ENCODE peak calls at places on chromosomes 13 and 19, in five cellular contexts. T, R, G, N and Y are unnamed samples. For H3K27me3 and H3K36me3, the result is how much of the 10 kb centered on the place peaks cover.

GRCh38 chr13:100458673-100459072 is 129.9 kb downstream of the GGACT start:
- DNase-seq in T (no peak), R (no peak), G (no peak), N (no peak), Y (no peak)

GRCh38 chr19:44111910-44112463 is 1.2 kb upstream of the ZNF225 start:
- DNase-seq in R (peak), T (peak), G (no peak), N (no peak), Y (peak)

GRCh38 chr13:30388401-30389283 is 33.7 kb upstream of the UBE2L5 start:
- DNase-seq in R (peak), T (peak), G (no peak), N (no peak), Y (no peak)

GRCh38 chr19:3698386-3698950 is 1.8 kb downstream of the PIP5K1C start:
- DNase-seq in N (no peak), R (no peak), G (no peak), T (no peak), Y (no peak)

GRCh38 chr19:2492870-2493269 is 16.9 kb downstream of the GADD45B start:
- DNase-seq in N (no peak), T (no peak), G (no peak), R (no peak), Y (peak)

GRCh38 chr13:113495494-113496251 is 5.2 kb upstream of the DCUN1D2 start:
- DNase-seq in N (no peak), R (peak), T (peak), G (no peak), Y (peak)

GRCh38 chr13:44237276-44237767 is 136.3 kb upstream of the SERP2 start:
- DNase-seq in R (no peak), T (no peak), N (peak), G (no peak), Y (no peak)

GRCh38 chr13:98129059-98129741 is 13.7 kb upstream of the FARP1 start:
- DNase-seq in T (no peak), R (no peak), G (no peak), N (no peak), Y (no peak)

GRCh38 chr13:114001331-114002008 is 27.6 kb upstream of the C13orf46 start:
- DNase-seq in N (no peak), R (no peak), G (no peak), T (no peak), Y (no peak)

GRCh38 chr13:32334676-32335075 is 19.4 kb downstream of the BRCA2 start:
- DNase-seq in N (no peak), T (peak), R (no peak), G (no peak), Y (no peak)

GRCh38 chr19:55439052-55439451 is 4.0 kb downstream of the SHISA7 start:
- DNase-seq in G (no peak), R (no peak), N (no peak), T (no peak), Y (no peak)
- H3K27me3 ChIP-seq in G (under half), R (half or more), N (under half), T (under half), Y (half or more)

GRCh38 chr13:20980899-20981298 is 78.4 kb upstream of the XPO4 start:
- DNase-seq in G (no peak), T (no peak), R (no peak), N (no peak), Y (no peak)
- H3K36me3 ChIP-seq in G (under half), T (under half), R (under half), N (under half), Y (under half)

DNA sequence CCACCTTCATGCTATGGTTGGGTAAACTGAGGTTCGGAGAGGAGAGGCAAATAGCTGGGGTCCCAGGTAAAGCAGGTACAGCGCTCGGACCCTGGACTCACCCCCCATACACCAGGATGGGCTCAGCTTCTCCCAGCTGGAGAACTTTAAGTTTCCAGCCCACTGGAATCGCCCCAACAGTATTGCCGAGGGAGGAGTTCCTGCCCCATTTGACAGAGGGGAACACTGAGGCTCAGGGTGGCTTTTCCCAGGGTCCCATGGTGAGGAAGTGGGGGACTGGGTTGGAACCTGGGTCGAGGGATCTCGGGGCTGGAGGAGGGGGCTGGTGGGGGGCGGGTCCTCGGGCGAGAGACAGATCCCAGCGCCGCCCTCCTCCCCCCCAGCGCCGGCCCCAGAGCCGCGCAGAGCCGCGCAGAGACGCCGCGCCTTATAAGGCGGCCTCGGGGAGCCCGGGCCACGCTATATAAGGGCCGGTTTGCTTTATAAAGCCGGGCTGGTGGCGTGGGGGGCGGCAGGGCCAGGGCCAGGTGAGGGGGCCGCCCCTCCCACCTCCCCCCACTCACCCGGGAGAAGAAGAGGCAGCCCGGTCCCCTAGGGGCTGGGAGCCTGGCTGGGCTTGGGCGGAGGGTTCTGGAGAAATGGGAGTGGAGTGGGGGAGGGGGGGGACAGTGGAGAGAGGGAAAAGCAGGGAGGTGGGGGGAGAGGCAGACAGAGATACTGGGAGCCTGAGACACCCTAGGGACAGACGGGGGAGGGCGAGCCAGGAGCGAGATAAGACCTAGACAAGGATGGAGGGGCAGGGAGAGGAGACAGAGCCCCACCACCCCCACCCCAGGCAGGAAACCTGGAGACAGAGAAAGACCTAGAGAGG is 1.1 kb downstream of the CNN1 start:
- DNase-seq in N (no peak), G (no peak), R (peak), T (peak), Y (peak)
- H3K4me3 ChIP-seq in N (peak), G (no peak), R (peak), T (peak), Y (peak)

GRCh38 chr13:20125783-20126165 is 35.1 kb downstream of the GJA3 start:
- DNase-seq in G (no peak), R (no peak), N (no peak), T (no peak), Y (no peak)

GRCh38 chr13:20125129-20125782 is 35.6 kb downstream of the GJA3 start:
- DNase-seq in T (no peak), R (no peak), N (no peak), G (no peak), Y (no peak)

GRCh38 chr13:20127563-20128458 is 33.0 kb downstream of the GJA3 start:
- DNase-seq in R (peak), N (peak), G (peak), T (peak), Y (peak)

GRCh38 chr13:20127263-20127562 is 33.6 kb downstream of the GJA3 start:
- DNase-seq in T (peak), G (no peak), N (no peak), R (no peak), Y (peak)

DNA sequence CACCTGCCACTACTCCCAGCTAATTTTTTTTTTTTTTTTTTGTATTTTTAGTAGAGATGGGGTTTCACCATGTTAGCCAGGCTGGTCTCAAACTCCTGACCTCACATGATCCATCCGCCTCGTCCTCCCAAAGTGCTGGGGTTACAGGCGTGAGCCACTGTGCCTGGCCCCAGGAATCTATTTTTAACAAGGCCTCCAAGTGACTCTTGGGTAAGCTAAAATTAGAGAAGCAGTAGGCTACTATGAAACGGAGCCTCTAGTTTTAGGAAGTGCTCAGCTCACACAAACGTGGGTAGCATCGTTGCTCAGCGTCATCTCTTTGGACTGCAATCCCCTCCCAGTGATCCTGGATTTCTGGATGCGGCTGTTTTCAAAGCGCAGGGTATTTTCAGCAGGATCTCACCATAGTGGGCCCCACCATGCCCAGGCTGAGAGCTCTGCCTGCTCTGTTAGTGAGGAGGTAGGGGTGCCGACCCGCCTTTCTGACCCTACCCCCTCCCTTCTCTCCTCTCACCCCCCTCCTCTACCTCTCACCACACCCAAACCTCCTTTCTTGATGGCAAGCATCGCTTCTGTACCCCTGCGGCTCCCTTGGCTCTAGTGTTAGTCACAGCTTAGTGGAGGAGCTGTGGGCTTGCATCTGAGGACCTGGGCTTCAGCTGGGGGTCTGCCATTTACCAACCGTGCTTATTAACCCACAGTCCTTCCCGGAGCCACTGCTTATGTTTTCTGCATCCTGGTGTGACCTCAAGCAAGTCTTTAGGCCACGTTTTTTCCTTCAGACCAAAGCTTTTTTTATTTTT is 34.2 kb downstream of the GJA3 start:
- DNase-seq in R (no peak), G (no peak), N (no peak), T (no peak), Y (no peak)
- H3K27me3 ChIP-seq in R (half or more), G (under half), N (under half), T (under half), Y (under half)

GRCh38 chr13:91351980-91352379 is 4.5 kb downstream of the MIR17HG start:
- DNase-seq in N (no peak), T (no peak), G (no peak), R (peak), Y (no peak)
- H3K36me3 ChIP-seq in N (under half), T (under half), G (under half), R (half or more), Y (under half)

DNA sequence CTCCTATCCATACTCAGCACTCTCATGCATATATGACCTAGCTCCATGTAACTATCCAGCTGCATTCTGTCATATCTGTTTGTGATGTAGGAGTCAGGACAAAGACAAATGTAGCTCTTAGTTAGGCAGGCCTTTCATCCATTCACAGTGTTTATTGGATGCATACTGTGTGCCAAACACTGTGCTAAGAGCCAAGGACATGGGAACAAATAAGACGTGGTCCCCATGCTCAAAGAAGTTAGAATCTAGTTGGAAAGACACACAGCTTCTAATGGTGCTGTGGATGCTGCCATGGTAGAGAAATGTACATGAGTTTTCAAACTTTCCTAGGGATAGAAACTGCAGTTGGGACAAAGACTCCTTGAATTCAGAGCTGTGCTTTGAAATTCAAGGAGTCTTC is 31.7 kb upstream of the IL17D start:
- DNase-seq in R (no peak), N (no peak), G (no peak), T (no peak), Y (no peak)
- H3K4me3 ChIP-seq in R (no peak), N (no peak), G (no peak), T (no peak), Y (no peak)

DNA sequence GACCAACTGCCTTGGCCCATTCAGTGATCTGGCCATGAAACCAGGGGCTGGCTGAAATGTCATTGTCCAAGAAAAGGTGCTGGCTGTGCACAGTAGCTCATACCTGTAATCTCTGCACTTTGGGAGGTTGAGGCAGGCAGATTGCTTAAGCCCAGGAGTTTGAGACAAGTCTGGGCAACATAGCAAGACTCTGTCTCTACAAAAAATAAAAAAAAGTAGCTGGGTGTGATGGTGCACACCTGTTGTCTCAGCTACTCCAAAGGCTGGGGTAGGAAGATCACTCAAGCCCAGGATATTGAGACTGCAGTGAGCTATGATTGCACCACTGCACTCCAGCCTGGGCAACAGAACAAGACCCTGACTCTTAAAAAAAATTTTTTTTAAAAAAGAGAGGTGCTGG is 28.6 kb upstream of the C19orf12 start:
- DNase-seq in T (no peak), R (no peak), G (no peak), N (no peak), Y (no peak)
- H3K27me3 ChIP-seq in T (under half), R (under half), G (under half), N (under half), Y (under half)